ENCODE peak calls at places on chromosome 7, in nine cellular contexts. F is activated CD8-positive, alpha-beta memory T cell treated with anti-CD3 and anti-CD28 coated beads, Interleukin-2, amount 50 U/mL, for 4 hours; E is SHP77; L is astrocyte of the spinal cord; J is IMR-90; A is heart left ventricle; Y is GM03348; N is effector CD8-positive, alpha-beta T cell; C is NT2/D1. Z is an unnamed sample.

GRCh38 chr7:121328508-121329459 is at the start of gene WNT16:
- DNase-seq in F (no peak), E (no peak), L (no peak), J (no peak), A (no peak), Y (peak; percentile 83), N (no peak), C (no peak), Z (no peak)

GRCh38 chr7:106589495-106589879 is 71.5 kb downstream of the CCDC71L start:
- DNase-seq in F (no peak), E (no peak), L (no peak), J (no peak), A (no peak), Y (no peak), N (no peak), C (no peak), Z (no peak)

GRCh38 chr7:141386881-141387280 is 164.3 kb upstream of the AGK start:
- DNase-seq in F (no peak), E (no peak), L (no peak), J (no peak), A (no peak), Y (no peak), N (no peak), C (no peak), Z (no peak)

GRCh38 chr7:73436031-73436929 is 2.7 kb downstream of the FZD9 start:
- DNase-seq in F (no peak), E (peak; percentile 29), L (peak; percentile 28), J (no peak), A (no peak), Y (no peak), N (no peak), C (no peak), Z (no peak)

GRCh38 chr7:157575181-157575580 is 238.4 kb downstream of the DNAJB6 start:
- DNase-seq in F (no peak), E (no peak), L (no peak), J (no peak), A (peak; percentile 2), Y (no peak), N (no peak), C (no peak), Z (no peak)

GRCh38 chr7:2821161-2821841 is 22.8 kb downstream of the GNA12 start:
- DNase-seq in F (no peak), E (peak; percentile 69), L (peak; percentile 77), J (peak; percentile 83), A (no peak), Y (peak; percentile 47), N (no peak), C (peak; percentile 75), Z (peak; percentile 94)

GRCh38 chr7:151992375-151992774 is 33.1 kb upstream of the GALNT11 start:
- DNase-seq in F (peak; percentile 52), E (peak; percentile 34), L (no peak), J (no peak), A (peak; percentile 58), Y (peak; percentile 41), N (no peak), C (peak; percentile 59), Z (peak; percentile 47)

GRCh38 chr7:117186218-117186617 is 136.6 kb downstream of the WNT2 start:
- DNase-seq in F (no peak), E (no peak), L (peak; percentile 33), J (peak; percentile 85), A (no peak), Y (no peak), N (no peak), C (no peak), Z (no peak)

GRCh38 chr7:77765906-77766800 is 32.1 kb downstream of the TMEM60 start:
- DNase-seq in F (no peak), E (no peak), L (no peak), J (peak; percentile 54), A (no peak), Y (peak; percentile 20), N (no peak), C (no peak), Z (no peak)

GRCh38 chr7:15463801-15464761 is 97.7 kb downstream of the AGMO start:
- DNase-seq in F (no peak), E (no peak), L (no peak), J (peak; percentile 15), A (no peak), Y (peak; percentile 23), N (no peak), C (no peak), Z (no peak)

Z was measured in H4.